ENCODE peak calls at places on chromosomes 5 and 9, in seven cellular contexts. P is HepG2, S is HEK293T, A is HCT116, L is WTC11, G is GM12878, U is K562. V is an unnamed sample.

GRCh38 chr5:73256462-73257260 is 83.7 kb downstream of the TMEM174 start:
- DNase-seq in P (no peak), S (no peak), A (no peak), L (no peak), G (no peak), U (no peak), V (peak; percentile 16)

GRCh38 chr5:110054240-110054639 is 364.5 kb downstream of the MAN2A1 start:
- DNase-seq in P (peak; percentile 9), S (peak; percentile 28), A (peak; percentile 1), L (no peak), G (peak; percentile 12), U (no peak), V (no peak)

GRCh38 chr9:10250200-10250599 is 362.6 kb downstream of the PTPRD start:
- DNase-seq in P (no peak), S (no peak), A (no peak), L (no peak), G (no peak), U (no peak), V (no peak)

GRCh38 chr5:124401247-124402143 is 344.9 kb downstream of the ZNF608 start:
- DNase-seq in P (no peak), S (no peak), A (peak; percentile 41), L (no peak), G (no peak), U (no peak), V (no peak)

GRCh38 chr5:160831801-160832200 is 20.2 kb downstream of the ATP10B start:
- DNase-seq in P (no peak), S (no peak), A (no peak), L (no peak), G (no peak), U (no peak), V (no peak)

GRCh38 chr5:159017787-159018186 is 81.9 kb downstream of the EBF1 start:
- DNase-seq in P (no peak), S (no peak), A (no peak), L (peak; percentile 51), G (no peak), U (peak; percentile 10), V (no peak)

GRCh38 chr9:79176298-79176697 is 395.5 kb upstream of the TLE4 start:
- DNase-seq in P (no peak), S (no peak), A (no peak), L (no peak), G (no peak), U (no peak), V (no peak)

GRCh38 chr5:127213231-127213630 is 77.4 kb upstream of the MEGF10 start:
- DNase-seq in P (no peak), S (no peak), A (no peak), L (no peak), G (no peak), U (no peak), V (no peak)

GRCh38 chr9:86491634-86492266 is 137.5 kb upstream of the TUT7 start:
- DNase-seq in P (no peak), S (peak; percentile 24), A (no peak), L (no peak), G (no peak), U (no peak), V (no peak)

GRCh38 chr9:79572032-79572890 is 496 bp downstream of the TLE4 start:
- DNase-seq in P (no peak), S (peak; percentile 78), A (no peak), L (peak; percentile 47), G (no peak), U (peak; percentile 16), V (no peak)

GRCh38 chr5:173287086-173287485 is 41.1 kb downstream of the STC2 start:
- DNase-seq in P (no peak), S (no peak), A (no peak), L (no peak), G (no peak), U (no peak), V (no peak)

GRCh38 chr5:103785569-103785968 is 223.0 kb upstream of the NUDT12 start:
- DNase-seq in P (no peak), S (no peak), A (no peak), L (no peak), G (no peak), U (no peak), V (no peak)

GRCh38 chr9:114836769-114837168 is 30.9 kb upstream of the TNFSF15 start:
- DNase-seq in P (no peak), S (no peak), A (no peak), L (no peak), G (no peak), U (no peak), V (no peak)

GRCh38 chr9:5263568-5264218 is 32.5 kb downstream of the INSL4 start:
- DNase-seq in P (peak; percentile 15), S (peak; percentile 7), A (peak; percentile 12), L (no peak), G (no peak), U (no peak), V (no peak)

GRCh38 chr9:5274770-5275169 is 29.7 kb downstream of the RLN2 start:
- DNase-seq in P (no peak), S (no peak), A (no peak), L (no peak), G (peak; percentile 19), U (no peak), V (no peak)

GRCh38 chr9:5265939-5266338 is 34.7 kb downstream of the INSL4 start:
- DNase-seq in P (no peak), S (no peak), A (no peak), L (peak; percentile 45), G (no peak), U (no peak), V (no peak)

GRCh38 chr9:5264219-5264595 is 33.0 kb downstream of the INSL4 start:
- DNase-seq in P (no peak), S (no peak), A (no peak), L (no peak), G (no peak), U (no peak), V (no peak)

GRCh38 chr9:5269249-5269715 is 35.2 kb downstream of the RLN2 start:
- DNase-seq in P (peak; percentile 38), S (no peak), A (no peak), L (no peak), G (no peak), U (no peak), V (no peak)
- TF ChIP-seq SP1 in P (no peak), S (no peak), A (no peak), L (no peak), G (no peak), U (no peak), V (peak; percentile 30)

GRCh38 chr9:136885950-136886578 is at the start of gene TRAF2:
- DNase-seq in P (peak; percentile 94), S (peak; percentile 100), A (peak; percentile 98), L (peak; percentile 98), G (peak; percentile 98), U (peak; percentile 99), V (peak; percentile 99)

GRCh38 chr9:136886610-136887597 is 588 bp downstream of the TRAF2 start:
- DNase-seq in P (no peak), S (peak; percentile 47), A (no peak), L (peak; percentile 70), G (no peak), U (peak; percentile 45), V (no peak)

GRCh38 chr9:136880651-136881050 is 5.7 kb upstream of the TRAF2 start:
- DNase-seq in P (no peak), S (no peak), A (no peak), L (no peak), G (no peak), U (no peak), V (no peak)

GRCh38 chr9:136882109-136882946 is 4.0 kb upstream of the TRAF2 start:
- DNase-seq in P (peak; percentile 94), S (no peak), A (peak; percentile 56), L (no peak), G (peak; percentile 73), U (peak; percentile 58), V (no peak)

DNA sequence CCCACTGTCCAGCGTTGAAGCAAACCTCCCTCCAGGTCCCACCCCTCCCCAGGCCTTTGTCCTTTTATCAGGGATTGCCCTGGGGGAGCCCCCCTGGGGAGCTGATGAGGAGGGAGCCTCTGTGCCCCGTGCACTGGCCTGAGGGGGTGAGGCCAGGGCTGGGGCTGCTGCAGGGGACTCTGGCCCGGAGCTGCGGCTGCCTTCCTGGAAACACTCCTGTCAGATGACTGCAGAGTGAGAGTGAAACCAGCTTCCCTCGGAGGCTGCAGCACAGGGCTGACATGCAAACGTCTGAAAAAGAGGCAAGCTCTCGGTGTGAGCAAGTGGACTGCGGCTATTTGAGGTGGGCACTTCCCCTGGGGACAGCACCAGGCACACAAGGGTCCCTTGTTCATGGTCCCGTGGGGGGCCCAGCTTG is 4.6 kb upstream of the TRAF2 start:
- DNase-seq in P (peak; percentile 52), S (no peak), A (no peak), L (no peak), G (peak; percentile 40), U (no peak), V (no peak)
- TF ChIP-seq SP1 in P (no peak), S (no peak), A (no peak), L (no peak), G (no peak), U (no peak), V (no peak)

GRCh38 chr5:51033215-51033614 is 350.0 kb upstream of the ISL1 start:
- DNase-seq in P (no peak), S (no peak), A (no peak), L (no peak), G (no peak), U (no peak), V (no peak)
- TF ChIP-seq SP1 in P (no peak), S (no peak), A (no peak), L (no peak), G (no peak), U (no peak), V (no peak)

GRCh38 chr9:134683714-134684374 is 42.2 kb downstream of the COL5A1 start:
- DNase-seq in P (no peak), S (no peak), A (no peak), L (no peak), G (no peak), U (no peak), V (no peak)

GRCh38 chr9:134684375-134684723 is 42.7 kb downstream of the COL5A1 start:
- DNase-seq in P (no peak), S (no peak), A (no peak), L (no peak), G (no peak), U (no peak), V (no peak)

GRCh38 chr9:134681061-134681661 is 39.6 kb downstream of the COL5A1 start:
- DNase-seq in P (no peak), S (no peak), A (no peak), L (no peak), G (no peak), U (no peak), V (no peak)

GRCh38 chr9:134682026-134682425 is 40.4 kb downstream of the COL5A1 start:
- DNase-seq in P (no peak), S (no peak), A (no peak), L (no peak), G (no peak), U (no peak), V (no peak)

GRCh38 chr9:134682651-134683364 is 41.2 kb downstream of the COL5A1 start:
- DNase-seq in P (no peak), S (no peak), A (no peak), L (no peak), G (no peak), U (no peak), V (no peak)
- TF ChIP-seq SP1 in P (no peak), S (no peak), A (no peak), L (no peak), G (no peak), U (no peak), V (no peak)